ENCODE peak calls at places on chromosome 2, in ten cellular contexts. Q, C, S, W, A, X, P, I, Z and G are unnamed samples.

GRCh38 chr2:20050104-20050711 is 1.2 kb downstream of the LAPTM4A start:
- DNase-seq in Q (peak), C (peak), S (peak), W (no peak), A (no peak), X (no peak), P (peak), I (no peak), Z (peak), G (no peak)

GRCh38 chr2:230358305-230358704 is 31.3 kb downstream of the SP140L start:
- DNase-seq in Q (no peak), C (no peak), S (no peak), W (no peak), A (peak), X (no peak), P (no peak), I (no peak), Z (no peak), G (no peak)

GRCh38 chr2:239526038-239526437 is 125.2 kb upstream of the HDAC4 start:
- DNase-seq in Q (no peak), C (no peak), S (no peak), W (peak), A (no peak), X (no peak), P (no peak), I (no peak), Z (no peak), G (no peak)

GRCh38 chr2:225182126-225182525 is 139.9 kb upstream of the DOCK10 start:
- DNase-seq in Q (no peak), C (no peak), S (no peak), W (no peak), A (no peak), X (no peak), P (no peak), I (no peak), Z (no peak), G (no peak)

GRCh38 chr2:238136820-238137537 is 1.5 kb upstream of the KLHL30 start:
- DNase-seq in Q (no peak), C (no peak), S (no peak), W (peak), A (peak), X (peak), P (no peak), I (no peak), Z (no peak), G (no peak)

GRCh38 chr2:27537287-27537686 is 40.6 kb downstream of the GCKR start:
- DNase-seq in Q (no peak), C (no peak), S (no peak), W (no peak), A (no peak), X (no peak), P (no peak), I (no peak), Z (no peak), G (no peak)

GRCh38 chr2:7014201-7014640 is 97.0 kb downstream of the RNF144A start:
- DNase-seq in Q (peak), C (no peak), S (no peak), W (no peak), A (peak), X (peak), P (peak), I (no peak), Z (peak), G (peak)

GRCh38 chr2:62570861-62571698 is 65.1 kb upstream of the TMEM17 start:
- DNase-seq in Q (no peak), C (no peak), S (no peak), W (peak), A (no peak), X (no peak), P (no peak), I (no peak), Z (no peak), G (peak)

GRCh38 chr2:47422016-47422415 is 19.1 kb downstream of the MSH2 start:
- DNase-seq in Q (no peak), C (no peak), S (no peak), W (no peak), A (no peak), X (no peak), P (no peak), I (no peak), Z (no peak), G (peak)

GRCh38 chr2:224927671-224928173 is 114.5 kb downstream of the DOCK10 start:
- DNase-seq in Q (no peak), C (peak), S (no peak), W (peak), A (no peak), X (no peak), P (no peak), I (peak), Z (no peak), G (peak)

GRCh38 chr2:160952462-160952861 is 207.8 kb upstream of the TANK start:
- DNase-seq in Q (no peak), C (no peak), S (no peak), W (peak), A (peak), X (no peak), P (no peak), I (no peak), Z (no peak), G (no peak)

GRCh38 chr2:231001036-231001435 is 5.1 kb downstream of the SPATA3 start:
- DNase-seq in Q (no peak), C (no peak), S (no peak), W (no peak), A (no peak), X (no peak), P (no peak), I (no peak), Z (no peak), G (no peak)

GRCh38 chr2:38146302-38146916 is 70.5 kb upstream of the CYP1B1 start:
- DNase-seq in Q (no peak), C (no peak), S (no peak), W (peak), A (peak), X (no peak), P (peak), I (no peak), Z (no peak), G (no peak)

GRCh38 chr2:24959761-24960160 is 12.0 kb downstream of the DNAJC27 start:
- DNase-seq in Q (no peak), C (no peak), S (no peak), W (no peak), A (no peak), X (no peak), P (no peak), I (no peak), Z (no peak), G (no peak)